ENCODE peak calls at places on chromosomes 3 and 15, in four cellular contexts. Y, K, A and L are unnamed samples.

GRCh38 chr3:10485380-10485779 is 20.0 kb downstream of the ATP2B2 start:
- DNase-seq in Y (no peak), K (no peak), A (no peak), L (no peak)

GRCh38 chr3:132008841-132009638 is 25.8 kb downstream of the CPNE4 start:
- DNase-seq in Y (no peak), K (no peak), A (no peak), L (no peak)

GRCh38 chr3:31606453-31606852 is 73.7 kb downstream of the STT3B start:
- DNase-seq in Y (peak), K (no peak), A (peak), L (no peak)

GRCh38 chr15:39165026-39165706 is 415.7 kb upstream of the THBS1 start:
- DNase-seq in Y (no peak), K (no peak), A (no peak), L (peak)

GRCh38 chr15:25727116-25727515 is 136.0 kb downstream of the ATP10A start:
- DNase-seq in Y (no peak), K (no peak), A (no peak), L (no peak)

GRCh38 chr15:38017721-38018120 is 83.3 kb downstream of the TMCO5A start:
- DNase-seq in Y (no peak), K (no peak), A (peak), L (no peak)

GRCh38 chr15:70995383-70995965 is 102.8 kb downstream of the LRRC49 start:
- DNase-seq in Y (no peak), K (no peak), A (no peak), L (no peak)

GRCh38 chr3:125076464-125076863 is 20.7 kb upstream of the HEG1 start:
- DNase-seq in Y (no peak), K (no peak), A (no peak), L (no peak)

GRCh38 chr3:65858749-65859148 is 180.0 kb downstream of the MAGI1 start:
- DNase-seq in Y (no peak), K (no peak), A (no peak), L (no peak)

GRCh38 chr3:46693038-46693896 is at the start of gene ALS2CL:
- DNase-seq in Y (peak), K (no peak), A (peak), L (no peak)

GRCh38 chr3:55894605-55895004 is 407.5 kb upstream of the WNT5A start:
- DNase-seq in Y (no peak), K (no peak), A (no peak), L (no peak)

GRCh38 chr3:55891106-55891505 is 404.0 kb upstream of the WNT5A start:
- DNase-seq in Y (no peak), K (no peak), A (no peak), L (no peak)

GRCh38 chr3:55896155-55896554 is 409.0 kb upstream of the WNT5A start:
- DNase-seq in Y (no peak), K (no peak), A (no peak), L (no peak)

GRCh38 chr3:55897573-55898224 is 410.6 kb upstream of the WNT5A start:
- DNase-seq in Y (peak), K (no peak), A (no peak), L (peak)

GRCh38 chr3:55893045-55893664 is 406.0 kb upstream of the WNT5A start:
- DNase-seq in Y (no peak), K (no peak), A (no peak), L (peak)
- TF ChIP-seq MAZ in Y (no peak), K (no peak), A (no peak), L (no peak)

DNA sequence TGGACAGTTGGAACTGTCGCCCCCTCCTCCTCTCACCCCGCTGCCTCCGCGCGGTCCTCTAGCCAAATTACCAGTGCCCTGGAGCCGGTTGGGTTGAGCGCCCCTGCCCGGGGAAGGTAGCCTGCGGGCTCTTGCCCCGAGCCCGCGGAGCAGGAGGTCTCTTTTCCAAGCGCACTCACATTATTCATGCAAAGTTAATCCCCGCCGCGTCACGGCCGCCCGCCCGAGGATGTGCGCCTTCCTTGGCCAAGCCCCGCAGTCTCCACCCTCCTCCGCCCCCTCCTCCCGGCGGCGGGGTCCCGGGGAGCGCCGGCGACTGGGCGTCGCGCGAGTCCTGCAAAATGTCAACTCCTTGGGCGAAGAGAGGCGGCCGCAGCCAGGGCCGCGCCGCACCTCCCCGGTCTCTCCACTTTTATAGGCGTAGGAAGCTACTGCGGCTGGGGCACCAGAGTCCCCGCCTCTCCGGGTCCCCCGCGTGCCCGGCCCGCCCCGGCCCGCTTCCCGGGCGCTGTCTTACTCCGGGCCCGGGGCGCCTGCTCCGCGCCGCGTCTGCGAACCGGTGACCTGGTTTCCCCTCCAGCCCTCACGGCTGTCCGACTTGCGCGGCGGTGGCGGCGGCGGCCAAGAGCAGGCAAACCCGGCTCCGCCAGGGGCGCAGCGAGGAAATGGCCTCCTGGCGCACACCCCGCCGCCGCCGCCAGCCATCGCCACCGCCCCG is at the start of gene THRB:
- DNase-seq in Y (peak), K (peak), A (peak), L (no peak)
- TF ChIP-seq MAZ in Y (no peak), K (no peak), A (peak), L (no peak)

GRCh38 chr3:28940530-28940929 is 340.3 kb upstream of the RBMS3 start:
- DNase-seq in Y (no peak), K (no peak), A (no peak), L (peak)
- TF ChIP-seq MAZ in Y (no peak), K (no peak), A (no peak), L (no peak)

DNA sequence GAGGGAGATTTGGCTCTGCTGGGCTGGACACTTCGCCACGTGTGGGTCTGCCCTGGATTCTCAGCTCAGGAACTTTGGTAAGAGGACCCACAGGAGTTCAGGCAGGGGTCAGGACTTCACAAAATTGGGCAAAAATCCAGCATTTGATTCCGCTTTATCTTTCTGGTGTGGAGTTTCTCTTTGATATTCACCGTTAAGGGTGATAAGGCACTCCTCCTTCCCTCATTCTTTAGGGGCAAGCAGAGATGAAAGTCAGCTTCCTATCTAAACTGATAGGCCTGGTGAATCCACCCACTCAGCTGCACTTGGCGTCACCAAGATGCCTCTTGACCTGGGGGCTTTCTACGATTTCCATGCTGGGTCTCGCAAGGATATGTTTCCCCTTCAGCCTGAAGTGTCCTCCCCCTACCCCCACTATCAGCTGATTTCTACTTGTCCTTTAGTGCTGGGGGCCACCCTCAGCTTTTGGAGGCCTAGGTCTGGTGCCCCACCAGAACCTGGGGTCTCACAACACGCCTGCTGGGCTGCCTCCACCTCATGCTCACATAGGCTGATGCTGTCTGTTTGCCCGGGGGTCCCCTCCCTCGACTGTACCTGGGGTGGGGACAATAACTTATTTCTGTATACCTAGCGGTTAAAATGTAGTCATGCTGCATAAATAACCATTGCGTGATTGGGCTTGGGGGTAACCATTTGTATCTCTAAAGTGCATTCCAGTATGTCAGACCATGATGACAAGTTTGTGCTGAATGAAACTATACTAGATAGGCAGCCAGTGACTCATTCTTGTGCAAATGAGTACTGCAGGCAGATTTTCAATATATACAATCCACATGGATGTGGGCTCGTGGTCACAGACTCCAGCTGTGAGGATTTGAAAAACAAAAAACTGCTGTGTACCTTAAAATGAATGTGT is 248.3 kb downstream of the ADAMTS17 start:
- DNase-seq in Y (no peak), K (no peak), A (no peak), L (peak)
- TF ChIP-seq MAZ in Y (no peak), K (no peak), A (no peak), L (peak)

GRCh38 chr3:196177567-196177966 is 33.6 kb downstream of the ZDHHC19 start:
- DNase-seq in Y (no peak), K (peak), A (peak), L (no peak)
- TF ChIP-seq MAZ in Y (no peak), K (no peak), A (no peak), L (no peak)